ENCODE peak calls at places on chromosomes 16 and 17, in eight cellular contexts. One of them, this sample, is unnamed.

GRCh38 chr17:57356722-57357391 is 100.5 kb downstream of the MSI2 start:
- DNase-seq in GM12878: no peak
- DNase-seq in SK-N-SH: no peak
- DNase-seq in upper lobe of right lung: no peak
- DNase-seq in left lung: no peak
- DNase-seq in A673: no peak
- DNase-seq in tibial nerve: no peak
- DNase-seq in uterus: no peak
- DNase-seq in this sample: no peak

GRCh38 chr16:50309156-50309526 is 42.8 kb downstream of the ADCY7 start:
- DNase-seq in GM12878: no peak
- DNase-seq in SK-N-SH: no peak
- DNase-seq in upper lobe of right lung: no peak
- DNase-seq in left lung: peak
- DNase-seq in A673: no peak
- DNase-seq in tibial nerve: no peak
- DNase-seq in uterus: no peak
- DNase-seq in this sample: no peak

GRCh38 chr17:81049973-81050551 is 15.1 kb downstream of the BAIAP2 start:
- DNase-seq in GM12878: peak
- DNase-seq in SK-N-SH: peak
- DNase-seq in upper lobe of right lung: peak
- DNase-seq in left lung: peak
- DNase-seq in A673: no peak
- DNase-seq in tibial nerve: no peak
- DNase-seq in uterus: no peak
- DNase-seq in this sample: peak

GRCh38 chr17:81731271-81731670 is 19.2 kb downstream of the SLC25A10 start:
- DNase-seq in GM12878: no peak
- DNase-seq in SK-N-SH: no peak
- DNase-seq in upper lobe of right lung: no peak
- DNase-seq in left lung: no peak
- DNase-seq in A673: peak
- DNase-seq in tibial nerve: no peak
- DNase-seq in uterus: no peak
- DNase-seq in this sample: no peak

GRCh38 chr17:76539631-76540271 is at the start of gene PRCD:
- DNase-seq in GM12878: no peak
- DNase-seq in SK-N-SH: peak
- DNase-seq in upper lobe of right lung: no peak
- DNase-seq in left lung: no peak
- DNase-seq in A673: no peak
- DNase-seq in tibial nerve: no peak
- DNase-seq in uterus: no peak
- DNase-seq in this sample: no peak

GRCh38 chr16:57795431-57795878 is 6.8 kb downstream of the KIFC3 start:
- DNase-seq in GM12878: no peak
- DNase-seq in SK-N-SH: peak
- DNase-seq in upper lobe of right lung: no peak
- DNase-seq in left lung: peak
- DNase-seq in A673: peak
- DNase-seq in tibial nerve: no peak
- DNase-seq in uterus: no peak
- DNase-seq in this sample: peak

GRCh38 chr17:27294689-27295630 is 1.0 kb downstream of the WSB1 start:
- DNase-seq in GM12878: peak
- DNase-seq in SK-N-SH: peak
- DNase-seq in upper lobe of right lung: no peak
- DNase-seq in left lung: no peak
- DNase-seq in A673: peak
- DNase-seq in tibial nerve: peak
- DNase-seq in uterus: peak
- DNase-seq in this sample: peak

GRCh38 chr16:4358831-4359561 is 7.9 kb upstream of the PAM16 start:
- DNase-seq in GM12878: no peak
- DNase-seq in SK-N-SH: peak
- DNase-seq in upper lobe of right lung: peak
- DNase-seq in left lung: peak
- DNase-seq in A673: peak
- DNase-seq in tibial nerve: peak
- DNase-seq in uterus: peak
- DNase-seq in this sample: peak

GRCh38 chr16:11675561-11676511 is 7.6 kb downstream of the SNN start:
- DNase-seq in GM12878: no peak
- DNase-seq in SK-N-SH: no peak
- DNase-seq in upper lobe of right lung: no peak
- DNase-seq in left lung: peak
- DNase-seq in A673: no peak
- DNase-seq in tibial nerve: no peak
- DNase-seq in uterus: no peak
- DNase-seq in this sample: peak

GRCh38 chr17:29677139-29677834 is 54.6 kb upstream of the CORO6 start:
- DNase-seq in GM12878: no peak
- DNase-seq in SK-N-SH: no peak
- DNase-seq in upper lobe of right lung: no peak
- DNase-seq in left lung: no peak
- DNase-seq in A673: no peak
- DNase-seq in tibial nerve: peak
- DNase-seq in uterus: peak
- DNase-seq in this sample: no peak

GRCh38 chr16:69123894-69124293 is 8.5 kb downstream of the CHTF8 start:
- DNase-seq in GM12878: no peak
- DNase-seq in SK-N-SH: peak
- DNase-seq in upper lobe of right lung: peak
- DNase-seq in left lung: no peak
- DNase-seq in A673: peak
- DNase-seq in tibial nerve: peak
- DNase-seq in uterus: no peak
- DNase-seq in this sample: peak

GRCh38 chr16:2149630-2150417 is 1.4 kb downstream of the RAB26 start:
- DNase-seq in GM12878: no peak
- DNase-seq in SK-N-SH: no peak
- DNase-seq in upper lobe of right lung: no peak
- DNase-seq in left lung: peak
- DNase-seq in A673: peak
- DNase-seq in tibial nerve: no peak
- DNase-seq in uterus: no peak
- DNase-seq in this sample: no peak

GRCh38 chr16:88982286-88983084 is 5.5 kb upstream of the CBFA2T3 start:
- DNase-seq in GM12878: no peak
- DNase-seq in SK-N-SH: no peak
- DNase-seq in upper lobe of right lung: no peak
- DNase-seq in left lung: peak
- DNase-seq in A673: no peak
- DNase-seq in tibial nerve: no peak
- DNase-seq in uterus: no peak
- DNase-seq in this sample: no peak

DNA sequence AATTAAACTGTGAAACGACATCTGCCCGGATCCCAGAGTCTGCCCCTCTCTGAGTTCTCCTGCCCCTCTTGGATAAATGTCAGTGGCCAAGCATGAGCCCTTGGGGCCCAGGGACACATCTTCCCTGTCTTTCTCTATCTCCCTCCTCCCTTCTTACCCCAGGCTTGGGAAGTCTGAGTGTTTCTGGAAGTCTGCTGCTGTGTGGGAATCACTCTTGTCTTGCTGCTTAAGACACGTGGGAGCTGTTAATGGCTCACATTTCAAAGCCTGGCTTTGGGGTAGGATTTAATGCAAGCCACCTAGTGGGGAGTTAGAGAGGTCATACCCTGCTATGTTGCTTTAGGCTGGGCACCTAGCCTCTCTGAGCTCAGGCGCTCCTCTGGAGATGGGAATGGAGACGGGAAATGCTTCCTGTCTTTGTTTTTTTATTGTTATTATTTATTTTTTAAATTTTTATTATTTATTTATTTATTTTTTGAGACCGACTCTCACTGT is 218.5 kb upstream of the CIBAR2 start:
- DNase-seq in GM12878: no peak
- DNase-seq in SK-N-SH: peak
- DNase-seq in upper lobe of right lung: no peak
- DNase-seq in left lung: no peak
- DNase-seq in A673: peak
- DNase-seq in tibial nerve: no peak
- DNase-seq in uterus: no peak
- DNase-seq in this sample: peak
- H3K27ac ChIP-seq in GM12878: no peak
- H3K27ac ChIP-seq in SK-N-SH: peak
- H3K27ac ChIP-seq in upper lobe of right lung: no peak
- H3K27ac ChIP-seq in left lung: no peak
- H3K27ac ChIP-seq in A673: peak
- H3K27ac ChIP-seq in tibial nerve: no peak
- H3K27ac ChIP-seq in uterus: no peak
- H3K27ac ChIP-seq in this sample: peak

GRCh38 chr17:7479139-7479388 is 367 bp downstream of the ZBTB4 start:
- DNase-seq in GM12878: no peak
- DNase-seq in SK-N-SH: no peak
- DNase-seq in upper lobe of right lung: no peak
- DNase-seq in left lung: no peak
- DNase-seq in A673: no peak
- DNase-seq in tibial nerve: no peak
- DNase-seq in uterus: no peak
- DNase-seq in this sample: no peak

GRCh38 chr17:7476951-7477350 is 2.5 kb downstream of the ZBTB4 start:
- DNase-seq in GM12878: no peak
- DNase-seq in SK-N-SH: no peak
- DNase-seq in upper lobe of right lung: no peak
- DNase-seq in left lung: no peak
- DNase-seq in A673: no peak
- DNase-seq in tibial nerve: no peak
- DNase-seq in uterus: no peak
- DNase-seq in this sample: no peak

GRCh38 chr17:7479389-7480192 is at the start of gene ZBTB4:
- DNase-seq in GM12878: no peak
- DNase-seq in SK-N-SH: peak
- DNase-seq in upper lobe of right lung: peak
- DNase-seq in left lung: peak
- DNase-seq in A673: peak
- DNase-seq in tibial nerve: no peak
- DNase-seq in uterus: peak
- DNase-seq in this sample: peak

GRCh38 chr17:7477392-7478275 is 1.8 kb downstream of the ZBTB4 start:
- DNase-seq in GM12878: no peak
- DNase-seq in SK-N-SH: peak
- DNase-seq in upper lobe of right lung: peak
- DNase-seq in left lung: peak
- DNase-seq in A673: no peak
- DNase-seq in tibial nerve: no peak
- DNase-seq in uterus: no peak
- DNase-seq in this sample: peak

DNA sequence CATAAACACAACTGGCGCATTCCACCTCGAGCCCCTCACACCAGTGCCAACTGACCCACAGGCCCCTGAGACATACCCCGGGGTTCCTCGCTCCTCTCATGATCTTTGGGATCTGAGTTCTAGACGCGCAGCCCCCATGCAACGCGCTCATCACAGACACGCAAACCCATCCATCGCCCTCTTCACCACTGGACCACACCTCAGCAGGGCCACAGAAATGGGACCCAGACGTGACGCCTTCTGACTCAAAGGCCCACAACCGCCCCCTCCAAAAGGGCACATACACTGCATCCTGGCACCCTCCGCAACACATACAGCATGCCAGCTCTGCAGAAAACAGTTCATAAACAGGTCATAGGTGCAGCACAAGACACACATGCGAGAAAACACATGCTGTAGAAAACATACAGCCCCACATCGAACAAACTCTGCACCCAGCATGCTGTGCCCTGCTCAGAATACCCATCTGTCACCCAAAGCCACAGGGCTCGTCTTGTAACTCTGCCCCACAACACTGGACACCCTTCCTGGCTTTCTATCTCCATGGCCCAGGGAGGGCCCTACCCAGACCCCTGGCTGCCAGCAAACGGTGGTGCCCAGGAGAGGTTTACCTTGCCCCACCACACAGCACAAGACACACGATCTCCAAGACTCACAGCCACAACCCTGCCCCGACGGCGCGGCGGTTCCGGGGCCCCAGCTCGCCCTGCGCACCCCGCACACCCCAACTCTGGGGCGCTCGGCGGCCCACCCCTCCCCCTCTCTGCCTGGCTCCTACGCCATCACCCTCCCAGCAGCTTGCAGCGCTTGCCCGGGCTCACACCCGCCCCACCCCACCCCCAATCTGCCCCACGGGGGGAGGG is 924 bp downstream of the ZBTB4 start:
- DNase-seq in GM12878: no peak
- DNase-seq in SK-N-SH: peak
- DNase-seq in upper lobe of right lung: peak
- DNase-seq in left lung: peak
- DNase-seq in A673: peak
- DNase-seq in tibial nerve: peak
- DNase-seq in uterus: peak
- DNase-seq in this sample: peak
- TF ChIP-seq CTCF in GM12878: no peak
- TF ChIP-seq CTCF in SK-N-SH: no peak
- TF ChIP-seq CTCF in upper lobe of right lung: no peak
- TF ChIP-seq CTCF in left lung: no peak
- TF ChIP-seq CTCF in A673: no peak
- TF ChIP-seq CTCF in tibial nerve: no peak
- TF ChIP-seq CTCF in uterus: no peak
- TF ChIP-seq CTCF in this sample: no peak

GRCh38 chr17:56108811-56109284 is 44.4 kb upstream of the ANKFN1 start:
- DNase-seq in GM12878: peak
- DNase-seq in SK-N-SH: no peak
- DNase-seq in upper lobe of right lung: no peak
- DNase-seq in left lung: no peak
- DNase-seq in A673: no peak
- DNase-seq in tibial nerve: no peak
- DNase-seq in uterus: no peak
- DNase-seq in this sample: no peak
- H3K27ac ChIP-seq in GM12878: no peak
- H3K27ac ChIP-seq in SK-N-SH: no peak
- H3K27ac ChIP-seq in upper lobe of right lung: no peak
- H3K27ac ChIP-seq in left lung: peak
- H3K27ac ChIP-seq in A673: no peak
- H3K27ac ChIP-seq in tibial nerve: no peak
- H3K27ac ChIP-seq in uterus: no peak
- H3K27ac ChIP-seq in this sample: no peak

GRCh38 chr16:80954985-80955384 is 51.7 kb downstream of the CMC2 start:
- DNase-seq in GM12878: no peak
- DNase-seq in SK-N-SH: no peak
- DNase-seq in upper lobe of right lung: no peak
- DNase-seq in left lung: no peak
- DNase-seq in A673: no peak
- DNase-seq in tibial nerve: no peak
- DNase-seq in uterus: no peak
- DNase-seq in this sample: no peak

GRCh38 chr16:80946481-80946880 is 60.2 kb downstream of the CMC2 start:
- DNase-seq in GM12878: no peak
- DNase-seq in SK-N-SH: no peak
- DNase-seq in upper lobe of right lung: no peak
- DNase-seq in left lung: no peak
- DNase-seq in A673: no peak
- DNase-seq in tibial nerve: peak
- DNase-seq in uterus: no peak
- DNase-seq in this sample: no peak

GRCh38 chr16:80947239-80947638 is 59.4 kb downstream of the CMC2 start:
- DNase-seq in GM12878: no peak
- DNase-seq in SK-N-SH: no peak
- DNase-seq in upper lobe of right lung: no peak
- DNase-seq in left lung: no peak
- DNase-seq in A673: no peak
- DNase-seq in tibial nerve: no peak
- DNase-seq in uterus: no peak
- DNase-seq in this sample: no peak

GRCh38 chr16:80947708-80948615 is 58.7 kb downstream of the CMC2 start:
- DNase-seq in GM12878: no peak
- DNase-seq in SK-N-SH: no peak
- DNase-seq in upper lobe of right lung: no peak
- DNase-seq in left lung: no peak
- DNase-seq in A673: no peak
- DNase-seq in tibial nerve: no peak
- DNase-seq in uterus: no peak
- DNase-seq in this sample: no peak

GRCh38 chr16:80948886-80949502 is 57.7 kb downstream of the CMC2 start:
- DNase-seq in GM12878: no peak
- DNase-seq in SK-N-SH: peak
- DNase-seq in upper lobe of right lung: peak
- DNase-seq in left lung: no peak
- DNase-seq in A673: peak
- DNase-seq in tibial nerve: peak
- DNase-seq in uterus: peak
- DNase-seq in this sample: no peak
- TF ChIP-seq CTCF in GM12878: peak
- TF ChIP-seq CTCF in SK-N-SH: peak
- TF ChIP-seq CTCF in upper lobe of right lung: peak
- TF ChIP-seq CTCF in left lung: no peak
- TF ChIP-seq CTCF in A673: peak
- TF ChIP-seq CTCF in tibial nerve: peak
- TF ChIP-seq CTCF in uterus: peak
- TF ChIP-seq CTCF in this sample: no peak

This sample was measured in RWPE1.